ENCODE peak calls at places on chromosomes 13 and 19, in seven cellular contexts. G is heart left ventricle; Z is right lobe of liver; E is CD8-positive, alpha-beta T cell; A is aorta; V is uterus; J is MM.1S. X is an unnamed sample. For H3K36me3, the result is how much of the 10 kb centered on the place peaks cover.

GRCh38 chr19:40783711-40784110 is 5.7 kb downstream of the RAB4B start:
- DNase-seq in Z (no peak), V (no peak), E (no peak), A (no peak), J (no peak), G (no peak), X (no peak)

GRCh38 chr13:75505327-75505726 is 23.4 kb upstream of the TBC1D4 start:
- DNase-seq in V (no peak), G (no peak), A (no peak), E (no peak), J (no peak), Z (no peak), X (no peak)

GRCh38 chr13:21069561-21070004 is 8.2 kb upstream of the LATS2 start:
- DNase-seq in V (peak), A (no peak), J (no peak), E (no peak), G (peak), Z (no peak), X (no peak)

GRCh38 chr13:27926644-27927434 is 7.0 kb downstream of the PDX1 start:
- DNase-seq in J (no peak), Z (no peak), G (no peak), V (no peak), A (no peak), E (no peak), X (no peak)

GRCh38 chr19:35991731-35992450 is 3.1 kb upstream of the SDHAF1 start:
- DNase-seq in J (no peak), E (no peak), A (no peak), Z (no peak), V (no peak), G (no peak), X (no peak)

GRCh38 chr19:9782282-9782681 is 13.7 kb upstream of the ZNF846 start:
- DNase-seq in E (no peak), G (no peak), Z (no peak), V (no peak), J (no peak), A (no peak), X (no peak)

GRCh38 chr13:97367427-97367826 is 66.5 kb upstream of the RAP2A start:
- DNase-seq in A (no peak), V (peak), J (no peak), Z (no peak), G (no peak), E (no peak), X (no peak)

GRCh38 chr13:91099877-91100276 is 247.6 kb upstream of the MIR17HG start:
- DNase-seq in V (no peak), E (no peak), A (no peak), Z (no peak), G (no peak), J (no peak), X (no peak)

GRCh38 chr13:40159736-40160135 is 504.3 kb downstream of the COG6 start:
- DNase-seq in J (no peak), E (no peak), A (no peak), G (no peak), V (no peak), Z (no peak), X (no peak)
- H3K36me3 ChIP-seq in J (under half), E (under half), A (under half), G (under half), V (under half), Z (under half), X (under half)

GRCh38 chr13:30338952-30339351 is 31.6 kb upstream of the KATNAL1 start:
- DNase-seq in A (no peak), V (no peak), Z (no peak), J (no peak), E (no peak), G (no peak), X (no peak)

GRCh38 chr13:30339721-30340366 is 32.5 kb upstream of the KATNAL1 start:
- DNase-seq in Z (no peak), E (no peak), G (peak), J (no peak), V (no peak), A (no peak), X (no peak)

GRCh38 chr13:30340367-30341184 is 33.2 kb upstream of the KATNAL1 start:
- DNase-seq in G (peak), Z (no peak), J (no peak), A (peak), E (no peak), V (peak), X (no peak)

GRCh38 chr13:30345426-30346100 is 38.2 kb upstream of the KATNAL1 start:
- DNase-seq in G (no peak), Z (no peak), V (no peak), J (no peak), E (no peak), A (no peak), X (no peak)

GRCh38 chr13:30341815-30342570 is 34.6 kb upstream of the KATNAL1 start:
- DNase-seq in A (peak), V (peak), G (peak), E (no peak), J (no peak), Z (peak), X (no peak)
- H3K36me3 ChIP-seq in A (under half), V (under half), G (under half), E (under half), J (under half), Z (under half), X (under half)

GRCh38 chr13:49472186-49472585 is 23.6 kb upstream of the PHF11 start:
- DNase-seq in J (no peak), E (no peak), V (no peak), Z (no peak), G (no peak), A (no peak), X (no peak)

GRCh38 chr13:49464621-49465325 is 20.7 kb downstream of the SETDB2 start:
- DNase-seq in A (no peak), E (no peak), V (no peak), J (no peak), Z (no peak), G (no peak), X (no peak)

GRCh38 chr13:49466240-49466914 is 22.3 kb downstream of the SETDB2 start:
- DNase-seq in E (no peak), A (no peak), Z (no peak), G (no peak), V (no peak), J (no peak), X (no peak)
- H3K36me3 ChIP-seq in E (under half), A (under half), Z (under half), G (under half), V (under half), J (under half), X (under half)

GRCh38 chr19:19493841-19494546 is 21.4 kb downstream of the TSSK6 start:
- DNase-seq in G (no peak), J (no peak), V (no peak), A (no peak), E (no peak), Z (peak), X (no peak)
- H3K36me3 ChIP-seq in G (under half), J (under half), V (under half), A (under half), E (under half), Z (under half), X (half or more)

GRCh38 chr13:29538625-29538976 is 56.9 kb downstream of the SLC7A1 start:
- DNase-seq in Z (no peak), G (no peak), E (no peak), J (no peak), A (no peak), V (no peak), X (no peak)
- H3K36me3 ChIP-seq in Z (under half), G (under half), E (under half), J (under half), A (under half), V (under half), X (under half)

DNA sequence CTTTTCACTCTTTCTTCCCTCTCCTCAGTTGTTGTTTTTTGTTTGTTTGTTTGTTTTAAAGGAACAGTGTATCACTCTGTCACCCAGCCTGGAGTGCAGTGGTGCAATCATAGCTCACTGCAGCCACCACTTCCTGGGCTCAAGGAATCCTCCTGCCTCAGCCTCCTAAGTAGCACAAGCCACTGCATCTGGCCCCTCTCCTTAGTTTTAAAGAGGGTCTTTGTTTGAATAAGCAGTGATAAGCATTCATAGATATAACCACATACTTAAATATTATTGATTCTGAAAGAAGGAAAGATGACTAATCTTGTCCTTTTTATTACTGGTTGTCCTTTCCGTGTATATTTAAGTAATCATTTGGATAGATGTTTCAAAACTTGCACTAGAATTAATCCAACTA is 26.7 kb downstream of the ERCC5 start:
- DNase-seq in A (no peak), E (no peak), J (no peak), Z (no peak), V (no peak), G (no peak), X (no peak)
- H3K36me3 ChIP-seq in A (under half), E (under half), J (under half), Z (under half), V (under half), G (under half), X (under half)

GRCh38 chr13:100336795-100337516 is 248.1 kb downstream of the PCCA start:
- DNase-seq in V (no peak), G (no peak), J (no peak), E (no peak), Z (no peak), A (no peak), X (no peak)

GRCh38 chr13:100338265-100338664 is 249.4 kb downstream of the PCCA start:
- DNase-seq in J (no peak), A (no peak), V (no peak), G (no peak), Z (no peak), E (no peak), X (no peak)

GRCh38 chr13:100334209-100334608 is 245.3 kb downstream of the PCCA start:
- DNase-seq in Z (no peak), G (no peak), A (no peak), V (no peak), E (no peak), J (no peak), X (no peak)

GRCh38 chr13:100330662-100331061 is 241.8 kb downstream of the PCCA start:
- DNase-seq in V (no peak), Z (no peak), J (no peak), A (no peak), G (no peak), E (no peak), X (no peak)

GRCh38 chr13:100333141-100333540 is 244.2 kb downstream of the PCCA start:
- DNase-seq in E (no peak), A (no peak), Z (no peak), J (no peak), V (no peak), G (no peak), X (no peak)
- H3K36me3 ChIP-seq in E (under half), A (under half), Z (under half), J (under half), V (under half), G (under half), X (under half)

GRCh38 chr19:1467228-1467511 is 11.8 kb downstream of the C19orf25 start:
- DNase-seq in V (no peak), J (no peak), A (no peak), E (no peak), G (no peak), Z (peak), X (no peak)

GRCh38 chr19:1465191-1466016 is 13.6 kb downstream of the C19orf25 start:
- DNase-seq in E (no peak), A (no peak), J (no peak), Z (peak), V (no peak), G (no peak), X (no peak)

GRCh38 chr19:1467512-1468273 is 11.3 kb downstream of the C19orf25 start:
- DNase-seq in V (no peak), G (no peak), A (no peak), Z (no peak), J (no peak), E (no peak), X (no peak)

GRCh38 chr19:1466018-1466460 is 13.0 kb downstream of the C19orf25 start:
- DNase-seq in V (no peak), A (no peak), E (no peak), Z (peak), G (no peak), J (no peak), X (no peak)

DNA sequence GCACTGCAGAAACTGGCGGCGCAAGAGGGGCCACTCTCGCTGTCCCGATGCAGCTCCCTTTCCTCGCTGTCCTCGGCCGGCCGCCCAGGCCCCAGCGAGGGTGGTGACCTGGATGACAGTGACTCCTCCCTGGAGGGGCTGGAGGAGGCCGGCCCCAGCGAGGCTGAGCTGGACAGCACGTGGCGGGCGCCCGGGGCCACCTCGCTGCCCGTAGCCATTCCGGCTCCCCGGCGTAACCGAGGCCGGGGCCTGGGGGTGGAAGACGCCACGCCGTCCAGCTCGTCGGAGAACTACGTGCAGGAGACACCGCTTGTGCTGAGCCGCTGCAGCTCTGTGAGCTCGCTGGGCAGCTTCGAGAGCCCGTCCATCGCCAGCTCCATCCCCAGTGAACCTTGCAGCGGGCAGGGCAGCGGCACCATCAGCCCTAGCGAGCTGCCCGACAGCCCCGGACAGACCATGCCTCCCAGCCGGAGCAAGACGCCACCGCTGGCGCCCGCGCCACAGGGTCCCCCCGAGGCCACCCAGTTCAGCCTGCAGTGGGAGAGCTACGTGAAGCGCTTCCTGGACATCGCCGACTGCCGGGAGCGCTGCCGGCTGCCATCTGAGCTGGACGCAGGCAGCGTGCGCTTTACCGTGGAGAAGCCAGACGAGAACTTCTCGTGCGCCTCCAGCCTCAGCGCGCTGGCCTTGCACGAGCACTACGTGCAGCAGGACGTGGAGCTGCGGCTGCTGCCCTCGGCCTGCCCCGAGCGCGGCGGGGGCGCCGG is 12.4 kb downstream of the C19orf25 start:
- DNase-seq in J (no peak), G (no peak), Z (peak), V (no peak), E (no peak), A (no peak), X (no peak)
- H3K36me3 ChIP-seq in J (under half), G (under half), Z (under half), V (under half), E (under half), A (under half), X (under half)

GRCh38 chr19:327291-328024 is 17.1 kb downstream of the MIER2 start:
- DNase-seq in A (no peak), V (no peak), J (no peak), Z (peak), E (no peak), G (no peak), X (no peak)

GRCh38 chr19:326851-327250 is 17.7 kb downstream of the MIER2 start:
- DNase-seq in A (no peak), E (no peak), Z (no peak), G (no peak), V (no peak), J (no peak), X (no peak)

GRCh38 chr19:324716-325115 is 19.9 kb downstream of the MIER2 start:
- DNase-seq in E (no peak), V (no peak), A (no peak), Z (no peak), J (no peak), G (no peak), X (no peak)

GRCh38 chr19:325937-326565 is 18.5 kb downstream of the MIER2 start:
- DNase-seq in Z (no peak), V (no peak), E (no peak), A (no peak), G (no peak), J (no peak), X (no peak)

GRCh38 chr19:325173-325936 is 19.2 kb downstream of the MIER2 start:
- DNase-seq in E (no peak), V (no peak), A (no peak), Z (no peak), G (no peak), J (no peak), X (no peak)
- H3K36me3 ChIP-seq in E (under half), V (under half), A (under half), Z (under half), G (under half), J (under half), X (half or more)

X was measured in HAP-1.